ENCODE peak calls at places on chromosomes 7 and 10, in seven cellular contexts. F is IMR-90, W is mesenchymal stem cell, M is neuronal stem cell, C is H1, P is mesendoderm, Z is trophoblast cell. D is an unnamed sample.

GRCh38 chr7:89554209-89554608 is 600.1 kb upstream of the STEAP1 start:
- DNase-seq in C (no peak), M (no peak), F (no peak), W (no peak), P (no peak), Z (peak), D (no peak)

GRCh38 chr7:21884496-21884895 is 61.2 kb downstream of the CDCA7L start:
- DNase-seq in C (no peak), W (no peak), Z (no peak), P (no peak), M (no peak), F (no peak), D (no peak)

GRCh38 chr10:74822101-74822500 is 4.3 kb upstream of the KAT6B start:
- DNase-seq in M (no peak), C (no peak), Z (no peak), W (no peak), P (no peak), F (peak), D (no peak)

GRCh38 chr7:21251166-21251806 is 176.6 kb upstream of the SP4 start:
- DNase-seq in W (no peak), C (no peak), Z (no peak), F (no peak), P (no peak), M (no peak), D (no peak)

GRCh38 chr10:593901-594457 is 95.5 kb downstream of the DIP2C start:
- DNase-seq in F (peak), Z (no peak), P (no peak), W (no peak), M (no peak), C (no peak), D (no peak)

GRCh38 chr10:71234970-71235681 is 22.8 kb downstream of the UNC5B start:
- DNase-seq in W (peak), Z (no peak), P (peak), F (peak), C (no peak), M (no peak), D (no peak)

GRCh38 chr10:10096898-10097297 is 920.8 kb upstream of the CELF2 start:
- DNase-seq in F (no peak), C (no peak), M (no peak), Z (no peak), P (no peak), W (no peak), D (no peak)

GRCh38 chr10:80411267-80411668 is 2.9 kb downstream of the PRXL2A start:
- DNase-seq in W (peak), Z (no peak), M (no peak), F (no peak), P (no peak), C (no peak), D (no peak)

GRCh38 chr7:1539346-1540321 is 9.1 kb downstream of the MAFK start:
- DNase-seq in P (no peak), M (no peak), C (no peak), Z (peak), F (peak), W (peak), D (peak)

GRCh38 chr7:127822822-127823508 is 171.0 kb downstream of the SND1 start:
- DNase-seq in W (no peak), F (no peak), Z (peak), P (peak), M (no peak), C (no peak), D (no peak)

GRCh38 chr10:63977329-63977923 is 456.2 kb downstream of the REEP3 start:
- DNase-seq in F (peak), M (peak), W (peak), C (peak), Z (peak), P (peak), D (peak)

GRCh38 chr7:127914693-127915092 is 116.5 kb downstream of the LRRC4 start:
- DNase-seq in W (no peak), C (no peak), F (no peak), P (no peak), M (no peak), Z (no peak), D (no peak)

GRCh38 chr10:472241-472910 is 217.1 kb downstream of the DIP2C start:
- DNase-seq in P (no peak), M (no peak), Z (no peak), W (no peak), F (no peak), C (no peak), D (peak)

GRCh38 chr7:80450621-80451308 is 61.1 kb downstream of the GNAT3 start:
- DNase-seq in Z (no peak), F (peak), M (no peak), P (no peak), W (peak), C (no peak), D (no peak)

GRCh38 chr7:10956528-10956927 is 17.1 kb upstream of the PHF14 start:
- DNase-seq in Z (no peak), C (no peak), P (no peak), M (no peak), W (no peak), F (no peak), D (no peak)

GRCh38 chr7:17021205-17021604 is 139.4 kb upstream of the AGR3 start:
- DNase-seq in P (no peak), Z (peak), F (peak), C (no peak), W (no peak), M (no peak), D (no peak)

GRCh38 chr10:122140477-122140902 is 130.6 kb upstream of the BTBD16 start:
- DNase-seq in F (peak), W (peak), M (no peak), Z (peak), P (peak), C (no peak), D (no peak)

GRCh38 chr7:25066253-25066652 is 58.8 kb downstream of the CYCS start:
- DNase-seq in P (no peak), F (no peak), W (no peak), Z (no peak), M (no peak), C (no peak), D (no peak)

GRCh38 chr10:109886788-109887155 is 36.5 kb downstream of the XPNPEP1 start:
- DNase-seq in W (no peak), P (peak), C (no peak), Z (no peak), M (no peak), F (peak), D (peak)

GRCh38 chr10:120735315-120735714 is 115.8 kb upstream of the WDR11 start:
- DNase-seq in W (no peak), P (no peak), Z (no peak), M (no peak), C (no peak), F (no peak), D (no peak)

GRCh38 chr7:68504766-68505165 is 1093.5 kb upstream of the AUTS2 start:
- DNase-seq in Z (no peak), C (no peak), W (no peak), P (peak), M (no peak), F (no peak), D (no peak)

GRCh38 chr7:64300641-64301405 is 12.9 kb upstream of the ZNF736 start:
- DNase-seq in Z (peak), C (no peak), F (no peak), M (no peak), P (no peak), W (no peak), D (no peak)

GRCh38 chr10:38038107-38038931 is 27.8 kb downstream of the ZNF33A start:
- DNase-seq in F (peak), C (no peak), M (no peak), P (no peak), Z (peak), W (peak), D (no peak)

GRCh38 chr10:101564490-101564991 is 23.5 kb downstream of the POLL start:
- DNase-seq in M (no peak), Z (no peak), W (no peak), C (no peak), P (no peak), F (no peak), D (peak)

GRCh38 chr7:151206914-151207313 is 3.4 kb downstream of the H2BK1 start:
- DNase-seq in W (no peak), F (no peak), C (no peak), P (no peak), Z (no peak), M (no peak), D (no peak)

GRCh38 chr7:19118896-19119301 is 1.5 kb upstream of the TWIST1 start:
- DNase-seq in Z (no peak), F (no peak), M (no peak), P (peak), C (peak), W (peak), D (peak)

GRCh38 chr10:124093076-124093773 is at the start of gene CHST15:
- DNase-seq in C (peak), F (no peak), Z (peak), W (peak), P (peak), M (peak), D (peak)

GRCh38 chr10:61138728-61139127 is 194.7 kb upstream of the RHOBTB1 start:
- DNase-seq in M (no peak), P (no peak), W (no peak), C (no peak), Z (no peak), F (no peak), D (no peak)

GRCh38 chr7:101924171-101924570 is 106.7 kb downstream of the CUX1 start:
- DNase-seq in M (no peak), Z (peak), F (peak), C (no peak), W (peak), P (no peak), D (no peak)

GRCh38 chr7:95905165-95905564 is 132.8 kb downstream of the DYNC1I1 start:
- DNase-seq in M (no peak), Z (peak), P (peak), C (no peak), W (peak), F (no peak), D (no peak)

GRCh38 chr7:130394421-130395188 is 14.3 kb downstream of the CPA1 start:
- DNase-seq in F (no peak), M (no peak), P (no peak), Z (no peak), W (no peak), C (no peak), D (no peak)

GRCh38 chr10:34109952-34110702 is 705.0 kb downstream of the PARD3 start:
- DNase-seq in C (no peak), P (no peak), Z (no peak), W (peak), M (no peak), F (peak), D (no peak)

GRCh38 chr7:87564290-87564963 is 36.3 kb downstream of the ABCB1 start:
- DNase-seq in W (peak), Z (peak), M (peak), F (no peak), P (peak), C (peak), D (peak)

GRCh38 chr10:77741746-77742145 is 104.1 kb upstream of the KCNMA1 start:
- DNase-seq in P (no peak), Z (no peak), F (peak), M (no peak), W (no peak), C (no peak), D (no peak)

GRCh38 chr10:6819301-6819700 is 239.2 kb upstream of the PRKCQ start:
- DNase-seq in W (no peak), Z (no peak), M (no peak), F (no peak), P (no peak), C (no peak), D (no peak)

GRCh38 chr10:36473122-36473521 is 652.3 kb upstream of the ANKRD30A start:
- DNase-seq in W (no peak), P (no peak), C (no peak), Z (no peak), M (no peak), F (no peak), D (no peak)

GRCh38 chr7:76225379-76225778 is 23.7 kb downstream of the SRRM3 start:
- DNase-seq in Z (peak), M (peak), F (peak), P (peak), C (peak), W (peak), D (peak)

GRCh38 chr7:155001756-155002410 is 1.0 kb downstream of the PAXIP1 start:
- DNase-seq in M (no peak), P (no peak), W (peak), Z (no peak), C (no peak), F (no peak), D (no peak)

GRCh38 chr7:33636359-33636758 is 269.0 kb upstream of the BMPER start:
- DNase-seq in W (no peak), Z (no peak), M (no peak), C (no peak), P (no peak), F (no peak), D (no peak)

GRCh38 chr7:28957064-28957821 is 887 bp downstream of the TRIL start:
- DNase-seq in W (no peak), F (no peak), Z (no peak), M (peak), C (peak), P (peak), D (peak)

GRCh38 chr10:48882881-48883280 is 56.8 kb downstream of the LRRC18 start:
- DNase-seq in P (no peak), F (no peak), Z (no peak), C (peak), W (no peak), M (no peak), D (no peak)
- H3K4ac ChIP-seq in P (no peak), F (no peak), Z (no peak), C (no peak), W (no peak), M (no peak), D (no peak)

GRCh38 chr7:45597286-45597984 is 23.3 kb downstream of the ADCY1 start:
- DNase-seq in F (no peak), Z (no peak), M (no peak), P (no peak), W (no peak), C (peak), D (peak)

GRCh38 chr7:45596665-45597095 is 22.5 kb downstream of the ADCY1 start:
- DNase-seq in M (no peak), C (no peak), W (no peak), P (no peak), F (no peak), Z (no peak), D (peak)

GRCh38 chr7:45593877-45594276 is 19.7 kb downstream of the ADCY1 start:
- DNase-seq in C (peak), W (no peak), M (no peak), P (no peak), Z (no peak), F (no peak), D (peak)

GRCh38 chr7:45594780-45595535 is 20.8 kb downstream of the ADCY1 start:
- DNase-seq in M (no peak), W (no peak), Z (no peak), P (no peak), C (peak), F (no peak), D (peak)

DNA sequence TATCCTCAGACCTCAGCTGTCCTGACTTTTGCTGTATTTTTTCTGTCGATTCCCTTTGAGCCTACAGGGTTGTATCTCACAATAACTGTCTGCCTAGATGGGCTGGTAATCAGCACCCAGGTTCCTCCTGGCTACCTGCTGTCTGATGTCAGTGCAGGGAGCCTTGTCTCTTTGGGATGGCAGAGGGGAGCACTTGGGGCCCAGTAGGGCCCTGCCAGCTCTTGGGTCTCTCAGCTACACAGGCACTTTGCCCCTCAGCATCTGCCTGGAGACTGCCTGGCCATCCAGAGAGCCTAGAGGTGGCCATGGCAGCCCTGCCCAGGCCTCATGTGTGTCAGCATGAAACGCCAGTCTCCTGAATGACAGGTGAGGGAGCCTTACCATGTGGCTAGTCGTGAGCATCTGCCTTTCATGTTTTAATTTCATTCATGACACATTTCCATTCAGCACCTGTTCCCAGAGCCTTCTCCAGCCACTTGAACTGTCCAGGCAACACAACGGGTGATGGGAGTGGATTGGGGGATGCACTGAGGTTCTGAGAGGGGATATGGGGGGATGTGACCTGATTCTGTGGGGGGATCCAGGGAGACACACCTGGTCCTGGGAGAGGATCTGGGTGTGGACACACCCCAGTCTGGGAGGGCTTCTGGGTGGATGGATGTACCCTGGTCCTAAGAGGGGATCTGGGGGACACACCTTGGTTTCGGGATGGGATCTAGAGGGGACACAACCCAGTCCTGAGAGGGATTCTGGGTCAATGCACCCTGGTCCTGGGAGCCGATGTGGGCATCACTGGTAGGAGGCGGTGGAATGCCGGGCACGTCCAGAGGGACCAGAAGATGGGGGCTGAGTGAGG is 21.9 kb downstream of the ADCY1 start:
- DNase-seq in F (no peak), Z (no peak), P (no peak), C (peak), W (no peak), M (no peak), D (peak)
- H3K4ac ChIP-seq in F (no peak), Z (no peak), P (no peak), C (no peak), W (no peak), M (no peak), D (no peak)

GRCh38 chr7:46930336-46930735 is 651.6 kb downstream of the TNS3 start:
- DNase-seq in F (peak), W (peak), Z (peak), P (no peak), C (no peak), M (no peak), D (no peak)

GRCh38 chr7:46932656-46933424 is 649.1 kb downstream of the TNS3 start:
- DNase-seq in Z (peak), W (peak), C (no peak), M (no peak), P (peak), F (peak), D (no peak)

GRCh38 chr7:46932266-46932655 is 649.6 kb downstream of the TNS3 start:
- DNase-seq in C (no peak), F (peak), P (no peak), Z (no peak), W (no peak), M (no peak), D (no peak)

GRCh38 chr7:46928719-46929118 is 653.2 kb downstream of the TNS3 start:
- DNase-seq in C (no peak), M (no peak), Z (no peak), P (no peak), F (no peak), W (no peak), D (no peak)

DNA sequence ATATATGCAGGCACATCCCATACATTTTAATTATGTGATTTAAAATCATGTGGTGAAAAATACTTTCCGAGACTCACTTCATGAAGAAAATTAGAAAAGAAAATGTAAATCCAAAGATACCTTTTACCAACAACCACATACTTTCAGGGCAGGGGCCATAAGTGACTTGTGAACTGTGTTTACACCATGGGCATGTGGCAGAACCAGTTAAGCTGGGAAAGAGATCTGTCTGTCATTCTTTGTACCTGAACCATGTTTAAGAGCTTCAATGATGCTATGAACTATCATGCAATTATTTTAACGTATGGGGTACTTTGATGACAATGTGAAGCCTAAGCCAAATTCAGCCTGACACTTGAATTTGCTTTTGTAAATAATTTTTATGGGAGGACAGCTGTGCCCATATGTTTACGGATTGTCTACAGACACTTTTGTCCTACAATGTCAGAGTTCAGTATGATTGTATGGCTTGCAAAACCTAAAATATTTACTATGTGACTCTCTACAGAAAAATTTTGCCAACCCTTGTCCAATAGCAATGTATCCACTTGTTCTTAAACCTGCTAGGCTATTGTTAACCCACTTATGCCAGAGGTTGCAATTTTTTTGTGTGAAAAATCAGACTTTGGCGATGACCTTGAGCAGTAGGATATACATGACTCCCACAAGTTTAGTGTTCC is 654.6 kb downstream of the TNS3 start:
- DNase-seq in Z (peak), M (no peak), W (no peak), F (no peak), P (no peak), C (no peak), D (no peak)
- H3K4ac ChIP-seq in Z (no peak), M (no peak), W (peak), F (no peak), P (no peak), C (no peak), D (no peak)

GRCh38 chr10:29715296-29715695 is 80.5 kb upstream of the SVIL start:
- DNase-seq in P (no peak), C (no peak), Z (peak), M (no peak), F (no peak), W (no peak), D (no peak)

GRCh38 chr10:29723704-29724103 is 88.9 kb upstream of the SVIL start:
- DNase-seq in F (no peak), M (no peak), P (no peak), Z (no peak), C (no peak), W (no peak), D (no peak)

GRCh38 chr10:29719281-29719675 is 84.5 kb upstream of the SVIL start:
- DNase-seq in C (no peak), M (no peak), W (no peak), F (no peak), Z (no peak), P (no peak), D (no peak)

GRCh38 chr10:29722777-29723176 is 88.0 kb upstream of the SVIL start:
- DNase-seq in W (no peak), Z (no peak), C (no peak), F (no peak), M (no peak), P (no peak), D (no peak)

GRCh38 chr10:29720149-29720548 is 85.4 kb upstream of the SVIL start:
- DNase-seq in F (no peak), P (no peak), Z (no peak), C (no peak), M (no peak), W (no peak), D (no peak)
- H3K4ac ChIP-seq in F (no peak), P (no peak), Z (peak), C (no peak), M (no peak), W (no peak), D (no peak)

DNA sequence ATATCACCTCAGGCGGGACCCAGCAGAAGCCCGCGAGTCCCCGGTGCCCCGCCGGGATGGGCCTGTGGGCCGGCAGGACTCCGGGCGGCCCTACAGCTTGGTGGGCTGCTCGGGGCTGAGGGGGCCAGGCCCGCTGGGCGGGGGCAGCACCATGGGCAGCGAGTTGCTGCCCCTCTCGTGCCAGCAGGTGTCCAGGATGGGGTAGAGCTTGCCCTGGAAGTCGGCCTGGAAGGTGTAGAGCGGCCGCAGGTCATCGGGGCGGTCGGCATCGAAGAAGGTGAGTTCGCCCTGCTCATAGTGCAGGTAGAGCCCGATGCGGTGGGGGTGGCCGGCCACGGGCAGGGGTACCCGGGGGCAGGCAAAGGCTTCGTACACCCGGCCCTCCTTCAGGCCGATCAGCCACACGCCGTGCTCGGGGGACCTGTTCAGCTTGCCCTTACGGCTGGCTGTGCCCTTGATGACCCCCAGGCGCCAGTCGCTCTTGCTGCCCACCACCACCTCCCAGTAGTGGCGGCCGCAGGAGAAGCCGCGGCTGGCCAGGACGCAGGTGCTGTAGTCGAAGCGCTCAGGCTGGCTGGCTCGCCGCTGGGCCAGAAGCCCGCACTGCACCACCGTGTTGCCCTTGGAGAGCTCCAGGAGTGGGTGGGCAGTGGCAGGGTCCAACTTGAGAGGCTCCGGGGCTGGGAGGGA is 4.3 kb upstream of the NSUN5 start:
- DNase-seq in Z (no peak), F (no peak), W (no peak), M (no peak), P (no peak), C (no peak), D (no peak)
- H3K4ac ChIP-seq in Z (no peak), F (no peak), W (no peak), M (no peak), P (no peak), C (no peak), D (no peak)